ENCODE peak calls at places on chromosomes 2 and 18, in four cellular contexts. T, E, O and N are unnamed samples.

GRCh38 chr2:237450108-237450507 is 36.1 kb upstream of the COL6A3 start:
- DNase-seq in E (no peak), O (no peak), T (no peak), N (no peak)

GRCh38 chr2:133886735-133887675 is 318.7 kb upstream of the NCKAP5 start:
- DNase-seq in O (no peak), E (peak; percentile 91), T (peak; percentile 76), N (peak; percentile 71)

GRCh38 chr18:8912348-8913057 is 190.0 kb upstream of the NDUFV2 start:
- DNase-seq in E (no peak), O (no peak), T (peak; percentile 55), N (no peak)

GRCh38 chr2:166384774-166385173 is 9.0 kb upstream of the SCN9A start:
- DNase-seq in T (no peak), O (no peak), E (no peak), N (no peak)

GRCh38 chr2:231673348-231673770 is 35.0 kb upstream of the PTMA start:
- DNase-seq in O (no peak), T (no peak), E (no peak), N (no peak)

GRCh38 chr2:240389302-240389805 is 46.1 kb upstream of the GPC1 start:
- DNase-seq in O (no peak), E (no peak), T (peak; percentile 35), N (no peak)

GRCh38 chr2:1136071-1136470 is 185.4 kb downstream of the SNTG2 start:
- DNase-seq in O (no peak), E (no peak), T (no peak), N (no peak)

GRCh38 chr2:62456721-62457539 is 49.1 kb downstream of the TMEM17 start:
- DNase-seq in O (no peak), E (peak; percentile 71), T (peak; percentile 95), N (peak; percentile 45)

GRCh38 chr2:241356871-241357260 is 781 bp downstream of the FARP2 start:
- DNase-seq in E (no peak), T (no peak), O (no peak), N (no peak)

GRCh38 chr2:219688560-219689445 is 61.4 kb downstream of the SLC4A3 start:
- DNase-seq in E (no peak), O (no peak), T (no peak), N (no peak)

GRCh38 chr2:237207641-237208040 is 122.0 kb downstream of the COPS8 start:
- DNase-seq in O (no peak), E (peak; percentile 4), T (no peak), N (peak; percentile 82)

GRCh38 chr2:239262484-239263230 is 138.2 kb downstream of the HDAC4 start:
- DNase-seq in T (peak; percentile 46), E (peak; percentile 14), O (no peak), N (no peak)

GRCh38 chr2:71457959-71458322 is 4.6 kb downstream of the DYSF start:
- DNase-seq in T (no peak), O (no peak), E (no peak), N (no peak)

GRCh38 chr2:102048465-102048864 is 56.7 kb downstream of the IL1R2 start:
- DNase-seq in T (no peak), O (no peak), E (peak; percentile 75), N (no peak)

GRCh38 chr18:67476585-67476984 is 39.9 kb downstream of the DSEL start:
- DNase-seq in E (no peak), T (no peak), O (no peak), N (no peak)

GRCh38 chr2:239269959-239270358 is 130.9 kb downstream of the HDAC4 start:
- DNase-seq in T (no peak), O (no peak), E (peak; percentile 13), N (no peak)

GRCh38 chr2:207970825-207971142 is 54.5 kb downstream of the PLEKHM3 start:
- DNase-seq in O (no peak), E (no peak), T (no peak), N (no peak)

GRCh38 chr2:29223257-29223656 is 108.0 kb downstream of the CLIP4 start:
- DNase-seq in T (no peak), E (no peak), O (no peak), N (no peak)

GRCh38 chr18:37393945-37394609 is 171.5 kb downstream of the CELF4 start:
- DNase-seq in O (no peak), E (peak; percentile 78), T (peak; percentile 74), N (no peak)

GRCh38 chr2:234564719-234565118 is 67.8 kb upstream of the ARL4C start:
- DNase-seq in E (no peak), T (no peak), O (no peak), N (no peak)

GRCh38 chr2:202037086-202037485 is 3.4 kb downstream of the FZD7 start:
- DNase-seq in O (no peak), E (no peak), T (no peak), N (no peak)

GRCh38 chr2:179861027-179861776 is at the start of gene ZNF385B:
- DNase-seq in O (no peak), E (peak; percentile 73), T (peak; percentile 68), N (no peak)

GRCh38 chr2:209629622-209630021 is 142.0 kb upstream of the UNC80 start:
- DNase-seq in O (no peak), E (no peak), T (no peak), N (no peak)

GRCh38 chr2:62812921-62813825 is 107.7 kb downstream of the EHBP1 start:
- DNase-seq in O (no peak), E (no peak), T (no peak), N (no peak)

GRCh38 chr2:208373460-208374089 is 33.0 kb upstream of the PTH2R start:
- DNase-seq in T (no peak), E (peak; percentile 71), O (no peak), N (peak; percentile 18)

GRCh38 chr2:109063326-109063670 is 65.7 kb upstream of the SH3RF3 start:
- DNase-seq in T (no peak), E (no peak), O (no peak), N (peak; percentile 13)

GRCh38 chr2:166230024-166230723 is 102.4 kb upstream of the SCN1A start:
- DNase-seq in E (no peak), T (no peak), O (no peak), N (no peak)

GRCh38 chr2:144518744-144519596 is 949 bp downstream of the ZEB2 start:
- DNase-seq in O (no peak), E (no peak), T (no peak), N (no peak)

GRCh38 chr18:77106331-77106730 is 26.3 kb downstream of the MBP start:
- DNase-seq in T (no peak), E (no peak), O (no peak), N (no peak)

GRCh38 chr2:163990088-163990487 is 254.3 kb upstream of the FIGN start:
- DNase-seq in O (no peak), T (no peak), E (no peak), N (no peak)

GRCh38 chr2:99488999-99489757 is 639 bp downstream of the REV1 start:
- DNase-seq in O (no peak), T (peak; percentile 78), E (peak; percentile 73), N (peak; percentile 35)

GRCh38 chr2:88024509-88024908 is 8.2 kb upstream of the RNU2-63P start:
- DNase-seq in E (no peak), T (no peak), O (no peak), N (no peak)

GRCh38 chr2:12087671-12088380 is 341.4 kb downstream of the LPIN1 start:
- DNase-seq in T (no peak), E (no peak), O (no peak), N (no peak)

GRCh38 chr18:59715966-59716369 is 18.7 kb upstream of the CCBE1 start:
- DNase-seq in T (no peak), O (no peak), E (no peak), N (no peak)

GRCh38 chr18:67104700-67105284 is 411.7 kb downstream of the DSEL start:
- DNase-seq in O (no peak), E (peak; percentile 84), T (peak; percentile 67), N (peak; percentile 58)

GRCh38 chr2:86821306-86821705 is 30.6 kb upstream of the CD8A start:
- DNase-seq in E (no peak), O (no peak), T (no peak), N (no peak)

GRCh38 chr2:180960982-180961381 is 19.4 kb upstream of the UBE2E3 start:
- DNase-seq in O (no peak), T (no peak), E (peak; percentile 37), N (no peak)
- H3K27ac ChIP-seq in O (no peak overlapping the region), T (no peak overlapping the region), E (no peak overlapping the region), N (no peak overlapping the region)

GRCh38 chr18:2218101-2218500 is 353.2 kb downstream of the METTL4 start:
- DNase-seq in O (no peak), T (no peak), E (no peak), N (no peak)
- H3K27ac ChIP-seq in O (no peak overlapping the region), T (no peak overlapping the region), E (no peak overlapping the region), N (no peak overlapping the region)

GRCh38 chr2:167785606-167786005 is 461.8 kb downstream of the STK39 start:
- DNase-seq in T (no peak), O (no peak), E (no peak), N (no peak)
- H3K27ac ChIP-seq in T (no peak overlapping the region), O (no peak overlapping the region), E (no peak overlapping the region), N (no peak overlapping the region)

GRCh38 chr2:224551693-224552092 is 33.5 kb downstream of the CUL3 start:
- DNase-seq in E (no peak), T (no peak), O (no peak), N (no peak)
- H3K27ac ChIP-seq in E (no peak overlapping the region), T (no peak overlapping the region), O (no peak overlapping the region), N (no peak overlapping the region)

GRCh38 chr2:69253893-69254292 is 133.1 kb downstream of the GFPT1 start:
- DNase-seq in O (no peak), E (no peak), T (no peak), N (peak; percentile 43)
- H3K27ac ChIP-seq in O (peak overlapping the region; percentile 44), E (no peak overlapping the region), T (no peak overlapping the region), N (no peak overlapping the region)

GRCh38 chr18:35142270-35142605 is 98.6 kb upstream of the ZNF397 start:
- DNase-seq in E (no peak), T (no peak), O (no peak), N (no peak)

GRCh38 chr18:35143615-35144596 is 96.9 kb upstream of the ZNF397 start:
- DNase-seq in T (no peak), E (peak; percentile 55), O (no peak), N (peak; percentile 38)

GRCh38 chr18:35141567-35142269 is 99.1 kb upstream of the ZNF397 start:
- DNase-seq in O (no peak), E (no peak), T (no peak), N (no peak)

GRCh38 chr18:35141077-35141476 is 99.8 kb upstream of the ZNF397 start:
- DNase-seq in E (no peak), T (no peak), O (no peak), N (no peak)

DNA sequence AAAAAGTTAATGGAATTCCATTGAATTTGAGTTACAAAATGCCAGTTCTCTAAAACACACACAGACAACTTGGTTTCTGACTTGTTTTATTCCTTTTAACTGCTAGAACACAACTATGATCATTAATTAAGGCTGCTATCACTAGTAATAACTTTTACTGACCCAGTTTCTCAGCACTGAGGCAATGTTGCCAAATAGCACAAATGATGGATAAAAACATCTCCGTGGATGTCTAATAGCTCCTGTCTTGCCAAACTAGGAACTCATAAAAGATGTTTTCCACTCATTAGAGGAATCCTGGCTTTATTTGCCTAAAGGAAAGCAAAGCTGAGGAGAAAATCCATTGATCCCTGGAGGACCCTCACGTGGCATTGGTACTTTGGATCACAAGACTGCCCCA is 96.2 kb upstream of the ZNF397 start:
- DNase-seq in O (no peak), E (no peak), T (no peak), N (no peak)
- H3K27ac ChIP-seq in O (no peak overlapping the region), E (no peak overlapping the region), T (no peak overlapping the region), N (no peak overlapping the region)

GRCh38 chr2:178125125-178125524 is 12.9 kb downstream of the RBM45 start:
- DNase-seq in O (no peak), E (no peak), T (no peak), N (no peak)
- H3K27ac ChIP-seq in O (no peak overlapping the region), E (no peak overlapping the region), T (no peak overlapping the region), N (no peak overlapping the region)